ENCODE peak calls at places on chromosome 5, in four cellular contexts. D is endothelial cell, G is body of pancreas, Q is fibroblast of mammary gland. V is an unnamed sample.

GRCh38 chr5:167207081-167207480 is 1084.4 kb upstream of the WWC1 start:
- DNase-seq in D (no peak), G (no peak), Q (peak; percentile 17), V (no peak)

GRCh38 chr5:17132444-17133083 is 84.9 kb upstream of the BASP1 start:
- DNase-seq in D (no peak), G (no peak), Q (peak; percentile 60), V (no peak)

GRCh38 chr5:132505641-132506040 is 15.1 kb upstream of the IRF1 start:
- DNase-seq in D (no peak), G (no peak), Q (no peak), V (no peak)

GRCh38 chr5:130884033-130884432 is 281.0 kb downstream of the HINT1 start:
- DNase-seq in D (no peak), G (no peak), Q (no peak), V (no peak)

GRCh38 chr5:25568989-25569625 is 924.3 kb upstream of the CDH10 start:
- DNase-seq in D (no peak), G (no peak), Q (no peak), V (no peak)

GRCh38 chr5:13930721-13931246 is 13.7 kb downstream of the DNAH5 start:
- DNase-seq in D (no peak), G (no peak), Q (no peak), V (no peak)

GRCh38 chr5:10030219-10030831 is 219.4 kb downstream of the ATPSCKMT start:
- DNase-seq in D (peak; percentile 53), G (no peak), Q (peak; percentile 18), V (no peak)

GRCh38 chr5:14405706-14406553 is 175.7 kb upstream of the OTULINL start:
- DNase-seq in D (no peak), G (peak; percentile 39), Q (peak; percentile 50), V (no peak)

GRCh38 chr5:15135661-15136060 is 264.1 kb upstream of the ANKH start:
- DNase-seq in D (no peak), G (no peak), Q (no peak), V (no peak)

GRCh38 chr5:181086410-181087229 is 44.3 kb downstream of the OR2V1 start:
- DNase-seq in D (no peak), G (no peak), Q (no peak), V (no peak)

GRCh38 chr5:146595088-146595487 is 79.1 kb upstream of the GPR151 start:
- DNase-seq in D (no peak), G (no peak), Q (no peak), V (no peak)
- TF ChIP-seq CTCF in D (no peak), G (no peak), Q (no peak), V (no peak)

DNA sequence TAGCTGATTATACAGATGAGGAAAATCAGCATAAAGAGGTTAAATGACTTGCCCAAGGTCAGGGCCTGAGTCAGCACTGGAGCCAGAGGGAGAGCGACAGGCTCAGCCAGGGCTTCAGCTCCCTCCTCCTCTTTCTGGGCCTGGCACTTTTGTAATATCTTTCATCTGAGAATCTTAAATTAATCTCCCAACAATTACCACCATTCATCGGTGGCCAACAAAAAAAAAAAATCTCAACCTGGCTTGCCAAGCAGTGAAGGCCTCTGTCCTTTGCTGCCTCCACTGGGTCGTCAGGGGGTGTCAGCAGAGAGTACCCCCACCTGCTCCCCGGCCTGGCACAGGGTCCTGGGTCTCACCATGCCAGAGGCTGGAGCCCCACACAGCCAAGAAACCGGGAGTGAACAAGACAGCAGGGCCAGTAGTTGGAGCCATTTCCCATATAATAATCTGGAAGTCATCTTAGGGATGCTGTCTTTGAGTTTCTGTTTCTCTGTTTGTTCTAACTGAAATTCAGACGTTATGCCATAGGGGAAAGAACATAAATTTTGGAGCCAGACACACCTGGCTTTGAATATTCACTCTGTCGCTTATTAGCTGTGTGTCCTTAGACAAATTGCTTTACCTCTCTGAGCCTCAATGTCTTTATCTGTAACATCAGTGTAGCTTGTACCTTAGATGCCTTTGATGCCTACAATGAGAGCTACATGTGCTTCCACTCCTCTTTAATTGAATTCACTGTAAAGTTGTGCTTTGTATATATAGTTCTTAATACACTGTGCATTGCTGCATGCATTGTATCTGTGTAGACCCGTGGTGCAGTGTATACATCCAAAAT is 299.9 kb upstream of the MSX2 start:
- DNase-seq in D (no peak), G (peak; percentile 7), Q (no peak), V (no peak)
- TF ChIP-seq CTCF in D (no peak), G (no peak), Q (no peak), V (no peak)

GRCh38 chr5:151219789-151220188 is 4.1 kb downstream of the CCDC69 start:
- DNase-seq in D (no peak), G (no peak), Q (no peak), V (no peak)
- TF ChIP-seq CTCF in D (no peak), G (no peak), Q (peak; percentile 30), V (no peak)

DNA sequence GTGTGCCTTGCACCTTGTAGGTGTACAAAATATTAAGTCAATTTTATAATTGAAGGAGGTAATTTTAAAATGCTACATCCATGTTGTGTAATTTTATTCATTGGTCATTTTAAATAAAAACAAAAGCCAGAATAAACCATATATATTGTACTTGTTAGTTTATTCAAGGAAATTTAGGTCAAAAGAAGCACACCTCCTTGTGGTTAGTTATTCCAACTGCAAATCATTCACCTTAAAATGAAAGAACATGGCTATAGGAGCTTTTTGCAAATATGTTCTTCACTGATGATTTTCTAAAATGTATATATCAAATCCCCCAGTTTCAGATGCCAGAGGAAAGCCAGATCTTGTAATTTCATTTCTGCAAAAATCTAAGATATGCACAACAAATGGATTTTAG is 5.4 kb upstream of the MOCS2 start:
- DNase-seq in D (no peak), G (no peak), Q (peak; percentile 46), V (no peak)
- TF ChIP-seq CTCF in D (peak; percentile 47), G (no peak), Q (peak; percentile 42), V (no peak)

GRCh38 chr5:170809551-170809950 is 26.0 kb downstream of the GABRP start:
- DNase-seq in D (peak; percentile 11), G (peak; percentile 46), Q (peak; percentile 60), V (no peak)
- TF ChIP-seq CTCF in D (no peak), G (peak; percentile 27), Q (peak; percentile 45), V (no peak)